ENCODE peak calls at places on chromosomes 1 and 21, in eight cellular contexts. Z is fibroblast of lung; N is NCI-H69; D is COR-L47; F is GM03348; G is H9; L is HAP-1; V is activated CD4-positive, alpha-beta T cell treated with anti-CD3 and anti-CD28 coated beads, Interleukin-2, amount 50 U/mL, for 1 hour. P is an unnamed sample.

GRCh38 chr1:34500451-34500850 is 254.4 kb upstream of the GJB5 start:
- DNase-seq in Z (peak; percentile 16), N (no peak), D (no peak), F (peak; percentile 55), G (peak; percentile 60), L (peak; percentile 51), V (no peak), P (peak; percentile 4)

GRCh38 chr1:60762176-60762575 is 320.2 kb upstream of the NFIA start:
- DNase-seq in Z (peak; percentile 63), N (no peak), D (no peak), F (no peak), G (no peak), L (no peak), V (no peak), P (no peak)

GRCh38 chr1:209747580-209748262 is 8.1 kb upstream of the TRAF3IP3 start:
- DNase-seq in Z (peak; percentile 86), N (peak; percentile 40), D (no peak), F (peak; percentile 90), G (peak; percentile 100), L (peak; percentile 87), V (peak; percentile 79), P (peak; percentile 92)

GRCh38 chr1:26351591-26352337 is 2.2 kb downstream of the CRYBG2 start:
- DNase-seq in Z (peak; percentile 71), N (no peak), D (no peak), F (no peak), G (peak; percentile 29), L (no peak), V (no peak), P (no peak)

GRCh38 chr1:43904660-43905551 is 28.7 kb upstream of the ARTN start:
- DNase-seq in Z (no peak), N (peak; percentile 49), D (no peak), F (no peak), G (no peak), L (no peak), V (no peak), P (no peak)

GRCh38 chr1:73576084-73576483 is 621.9 kb downstream of the LRRIQ3 start:
- DNase-seq in Z (no peak), N (peak; percentile 61), D (no peak), F (no peak), G (no peak), L (no peak), V (no peak), P (peak; percentile 35)

GRCh38 chr1:15410223-15410883 is 665 bp downstream of the EFHD2 start:
- DNase-seq in Z (no peak), N (peak; percentile 9), D (no peak), F (peak; percentile 46), G (no peak), L (peak; percentile 33), V (no peak), P (no peak)

GRCh38 chr1:184260382-184260781 is 126.4 kb upstream of the C1orf21 start:
- DNase-seq in Z (peak; percentile 92), N (no peak), D (no peak), F (peak; percentile 78), G (no peak), L (no peak), V (no peak), P (no peak)

GRCh38 chr21:29149771-29150425 is 19.5 kb downstream of the MAP3K7CL start:
- DNase-seq in Z (peak; percentile 78), N (no peak), D (no peak), F (peak; percentile 12), G (no peak), L (no peak), V (no peak), P (no peak)

GRCh38 chr1:14478120-14478519 is 120.4 kb upstream of the KAZN start:
- DNase-seq in Z (no peak), N (no peak), D (no peak), F (no peak), G (no peak), L (no peak), V (no peak), P (no peak)

GRCh38 chr21:15468368-15468767 is 261.4 kb upstream of the USP25 start:
- DNase-seq in Z (no peak), N (no peak), D (no peak), F (no peak), G (no peak), L (no peak), V (no peak), P (no peak)

GRCh38 chr1:160781914-160782689 is 13.9 kb upstream of the LY9 start:
- DNase-seq in Z (no peak), N (no peak), D (no peak), F (no peak), G (no peak), L (no peak), V (no peak), P (no peak)

GRCh38 chr21:42315296-42315891 is at the start of gene TFF3:
- DNase-seq in Z (no peak), N (peak; percentile 99), D (peak; percentile 95), F (no peak), G (no peak), L (no peak), V (no peak), P (peak; percentile 63)